ENCODE peak calls at places on chromosome 19, in six cellular contexts. One of them, this sample, is unnamed.

GRCh38 chr19:16581145-16581970 is 9.1 kb upstream of the SLC35E1 start:
- DNase-seq in ACHN: no peak
- DNase-seq in AG09309: no peak
- DNase-seq in progenitor cell of endocrine pancreas: no peak
- DNase-seq in uterus: no peak
- DNase-seq in activated CD4-positive, alpha-beta T cell treated with anti-CD3 and anti-CD28 coated beads for 24 hours: no peak
- DNase-seq in this sample: no peak

GRCh38 chr19:6126335-6126974 is 9.0 kb upstream of the ACSBG2 start:
- DNase-seq in AG09309: no peak
- DNase-seq in ACHN: peak; percentile 72
- DNase-seq in progenitor cell of endocrine pancreas: no peak
- DNase-seq in activated CD4-positive, alpha-beta T cell treated with anti-CD3 and anti-CD28 coated beads for 24 hours: no peak
- DNase-seq in uterus: no peak
- DNase-seq in this sample: peak; percentile 48

GRCh38 chr19:17883627-17884413 is 12.1 kb downstream of the SLC5A5 start:
- DNase-seq in progenitor cell of endocrine pancreas: no peak
- DNase-seq in ACHN: no peak
- DNase-seq in AG09309: no peak
- DNase-seq in activated CD4-positive, alpha-beta T cell treated with anti-CD3 and anti-CD28 coated beads for 24 hours: no peak
- DNase-seq in uterus: no peak
- DNase-seq in this sample: no peak

GRCh38 chr19:49086296-49086695 is 1.0 kb downstream of the SNRNP70 start:
- DNase-seq in uterus: no peak
- DNase-seq in activated CD4-positive, alpha-beta T cell treated with anti-CD3 and anti-CD28 coated beads for 24 hours: no peak
- DNase-seq in ACHN: no peak
- DNase-seq in progenitor cell of endocrine pancreas: no peak
- DNase-seq in AG09309: no peak
- DNase-seq in this sample: no peak

GRCh38 chr19:49490287-49491029 is 3.0 kb downstream of the RPL13A start:
- DNase-seq in activated CD4-positive, alpha-beta T cell treated with anti-CD3 and anti-CD28 coated beads for 24 hours: no peak
- DNase-seq in AG09309: no peak
- DNase-seq in uterus: no peak
- DNase-seq in ACHN: no peak
- DNase-seq in progenitor cell of endocrine pancreas: no peak
- DNase-seq in this sample: no peak

GRCh38 chr19:17348700-17349099 is 11.3 kb downstream of the GTPBP3 start:
- DNase-seq in AG09309: no peak
- DNase-seq in activated CD4-positive, alpha-beta T cell treated with anti-CD3 and anti-CD28 coated beads for 24 hours: no peak
- DNase-seq in uterus: peak; percentile 61
- DNase-seq in progenitor cell of endocrine pancreas: no peak
- DNase-seq in ACHN: peak; percentile 52
- DNase-seq in this sample: peak; percentile 92

GRCh38 chr19:39858541-39858940 is 12.4 kb upstream of the FBL start:
- DNase-seq in progenitor cell of endocrine pancreas: no peak
- DNase-seq in AG09309: no peak
- DNase-seq in ACHN: peak; percentile 6
- DNase-seq in uterus: no peak
- DNase-seq in activated CD4-positive, alpha-beta T cell treated with anti-CD3 and anti-CD28 coated beads for 24 hours: no peak
- DNase-seq in this sample: no peak

GRCh38 chr19:3733549-3734309 is 25.5 kb downstream of the TJP3 start:
- DNase-seq in activated CD4-positive, alpha-beta T cell treated with anti-CD3 and anti-CD28 coated beads for 24 hours: no peak
- DNase-seq in ACHN: no peak
- DNase-seq in progenitor cell of endocrine pancreas: no peak
- DNase-seq in uterus: no peak
- DNase-seq in AG09309: no peak
- DNase-seq in this sample: no peak

GRCh38 chr19:8355631-8356402 is 8.1 kb upstream of the ANGPTL4 start:
- DNase-seq in activated CD4-positive, alpha-beta T cell treated with anti-CD3 and anti-CD28 coated beads for 24 hours: no peak
- DNase-seq in AG09309: peak; percentile 91
- DNase-seq in ACHN: peak; percentile 96
- DNase-seq in progenitor cell of endocrine pancreas: no peak
- DNase-seq in uterus: no peak
- DNase-seq in this sample: peak; percentile 89

GRCh38 chr19:4911314-4911713 is 2.0 kb downstream of the UHRF1 start:
- DNase-seq in activated CD4-positive, alpha-beta T cell treated with anti-CD3 and anti-CD28 coated beads for 24 hours: no peak
- DNase-seq in progenitor cell of endocrine pancreas: no peak
- DNase-seq in AG09309: no peak
- DNase-seq in ACHN: no peak
- DNase-seq in uterus: no peak
- DNase-seq in this sample: no peak

GRCh38 chr19:39413903-39414608 is 1.6 kb downstream of the PLEKHG2 start:
- DNase-seq in progenitor cell of endocrine pancreas: no peak
- DNase-seq in uterus: peak; percentile 47
- DNase-seq in ACHN: no peak
- DNase-seq in AG09309: no peak
- DNase-seq in activated CD4-positive, alpha-beta T cell treated with anti-CD3 and anti-CD28 coated beads for 24 hours: no peak
- DNase-seq in this sample: peak; percentile 45

GRCh38 chr19:12938536-12939291 is at the start of gene CALR:
- DNase-seq in activated CD4-positive, alpha-beta T cell treated with anti-CD3 and anti-CD28 coated beads for 24 hours: no peak
- DNase-seq in ACHN: peak; percentile 26
- DNase-seq in AG09309: no peak
- DNase-seq in progenitor cell of endocrine pancreas: no peak
- DNase-seq in uterus: no peak
- DNase-seq in this sample: no peak

GRCh38 chr19:46963093-46963734 is 56.4 kb upstream of the NPAS1 start:
- DNase-seq in activated CD4-positive, alpha-beta T cell treated with anti-CD3 and anti-CD28 coated beads for 24 hours: no peak
- DNase-seq in progenitor cell of endocrine pancreas: no peak
- DNase-seq in ACHN: no peak
- DNase-seq in uterus: no peak
- DNase-seq in AG09309: peak; percentile 94
- DNase-seq in this sample: peak; percentile 98

GRCh38 chr19:34676697-34677385 is at the start of gene SCGB2B2:
- DNase-seq in AG09309: peak; percentile 24
- DNase-seq in uterus: no peak
- DNase-seq in ACHN: no peak
- DNase-seq in progenitor cell of endocrine pancreas: no peak
- DNase-seq in activated CD4-positive, alpha-beta T cell treated with anti-CD3 and anti-CD28 coated beads for 24 hours: no peak
- DNase-seq in this sample: no peak

GRCh38 chr19:40524655-40525054 is 52.0 kb upstream of the SHKBP1 start:
- DNase-seq in AG09309: no peak
- DNase-seq in activated CD4-positive, alpha-beta T cell treated with anti-CD3 and anti-CD28 coated beads for 24 hours: no peak
- DNase-seq in uterus: no peak
- DNase-seq in ACHN: no peak
- DNase-seq in progenitor cell of endocrine pancreas: no peak
- DNase-seq in this sample: no peak

GRCh38 chr19:34722353-34722752 is 11.7 kb upstream of the ZNF181 start:
- DNase-seq in AG09309: no peak
- DNase-seq in activated CD4-positive, alpha-beta T cell treated with anti-CD3 and anti-CD28 coated beads for 24 hours: no peak
- DNase-seq in progenitor cell of endocrine pancreas: no peak
- DNase-seq in uterus: no peak
- DNase-seq in ACHN: no peak
- DNase-seq in this sample: no peak

GRCh38 chr19:48006762-48007161 is 12.3 kb downstream of the ELSPBP1 start:
- DNase-seq in activated CD4-positive, alpha-beta T cell treated with anti-CD3 and anti-CD28 coated beads for 24 hours: peak; percentile 1
- DNase-seq in progenitor cell of endocrine pancreas: no peak
- DNase-seq in uterus: no peak
- DNase-seq in AG09309: no peak
- DNase-seq in ACHN: no peak
- DNase-seq in this sample: no peak

GRCh38 chr19:52735734-52736133 is 890 bp upstream of the ZNF611 start:
- DNase-seq in activated CD4-positive, alpha-beta T cell treated with anti-CD3 and anti-CD28 coated beads for 24 hours: no peak
- DNase-seq in ACHN: no peak
- DNase-seq in progenitor cell of endocrine pancreas: peak; percentile 36
- DNase-seq in AG09309: no peak
- DNase-seq in uterus: peak; percentile 75
- DNase-seq in this sample: no peak

GRCh38 chr19:14940266-14940665 is 1.0 kb upstream of the OR7C2 start:
- DNase-seq in ACHN: no peak
- DNase-seq in uterus: no peak
- DNase-seq in AG09309: no peak
- DNase-seq in activated CD4-positive, alpha-beta T cell treated with anti-CD3 and anti-CD28 coated beads for 24 hours: no peak
- DNase-seq in progenitor cell of endocrine pancreas: no peak
- DNase-seq in this sample: no peak

GRCh38 chr19:33406521-33407139 is 33.1 kb downstream of the CEBPG start:
- DNase-seq in uterus: peak; percentile 78
- DNase-seq in progenitor cell of endocrine pancreas: peak; percentile 79
- DNase-seq in ACHN: peak; percentile 40
- DNase-seq in activated CD4-positive, alpha-beta T cell treated with anti-CD3 and anti-CD28 coated beads for 24 hours: peak; percentile 65
- DNase-seq in AG09309: no peak
- DNase-seq in this sample: peak; percentile 75

GRCh38 chr19:33350538-33351309 is 22.8 kb upstream of the CEBPG start:
- DNase-seq in AG09309: peak; percentile 47
- DNase-seq in progenitor cell of endocrine pancreas: no peak
- DNase-seq in activated CD4-positive, alpha-beta T cell treated with anti-CD3 and anti-CD28 coated beads for 24 hours: no peak
- DNase-seq in ACHN: no peak
- DNase-seq in uterus: peak; percentile 53
- DNase-seq in this sample: no peak

GRCh38 chr19:56149656-56150038 is 8.6 kb downstream of the ZNF444 start:
- DNase-seq in activated CD4-positive, alpha-beta T cell treated with anti-CD3 and anti-CD28 coated beads for 24 hours: no peak
- DNase-seq in AG09309: no peak
- DNase-seq in uterus: no peak
- DNase-seq in progenitor cell of endocrine pancreas: no peak
- DNase-seq in ACHN: no peak
- DNase-seq in this sample: no peak

GRCh38 chr19:32719611-32720059 is at the start of gene TDRD12:
- DNase-seq in ACHN: no peak
- DNase-seq in activated CD4-positive, alpha-beta T cell treated with anti-CD3 and anti-CD28 coated beads for 24 hours: no peak
- DNase-seq in uterus: no peak
- DNase-seq in AG09309: no peak
- DNase-seq in progenitor cell of endocrine pancreas: no peak
- DNase-seq in this sample: no peak

GRCh38 chr19:16030964-16031871 is 45.1 kb upstream of the TPM4 start:
- DNase-seq in uterus: no peak
- DNase-seq in activated CD4-positive, alpha-beta T cell treated with anti-CD3 and anti-CD28 coated beads for 24 hours: no peak
- DNase-seq in AG09309: no peak
- DNase-seq in ACHN: no peak
- DNase-seq in progenitor cell of endocrine pancreas: no peak
- DNase-seq in this sample: no peak

GRCh38 chr19:2793126-2793525 is 7.8 kb downstream of the THOP1 start:
- DNase-seq in uterus: no peak
- DNase-seq in activated CD4-positive, alpha-beta T cell treated with anti-CD3 and anti-CD28 coated beads for 24 hours: no peak
- DNase-seq in AG09309: no peak
- DNase-seq in progenitor cell of endocrine pancreas: no peak
- DNase-seq in ACHN: no peak
- DNase-seq in this sample: no peak

GRCh38 chr19:38869836-38870607 is 8.1 kb downstream of the RINL start:
- DNase-seq in AG09309: no peak
- DNase-seq in uterus: peak; percentile 81
- DNase-seq in progenitor cell of endocrine pancreas: peak; percentile 76
- DNase-seq in activated CD4-positive, alpha-beta T cell treated with anti-CD3 and anti-CD28 coated beads for 24 hours: peak; percentile 84
- DNase-seq in ACHN: peak; percentile 69
- DNase-seq in this sample: peak; percentile 69

GRCh38 chr19:35557539-35558399 is 5.7 kb downstream of the ATP4A start:
- DNase-seq in uterus: peak; percentile 44
- DNase-seq in AG09309: no peak
- DNase-seq in activated CD4-positive, alpha-beta T cell treated with anti-CD3 and anti-CD28 coated beads for 24 hours: no peak
- DNase-seq in progenitor cell of endocrine pancreas: peak; percentile 73
- DNase-seq in ACHN: no peak
- DNase-seq in this sample: no peak

GRCh38 chr19:18157465-18158063 is 4.6 kb downstream of the PIK3R2 start:
- DNase-seq in AG09309: no peak
- DNase-seq in uterus: no peak
- DNase-seq in activated CD4-positive, alpha-beta T cell treated with anti-CD3 and anti-CD28 coated beads for 24 hours: no peak
- DNase-seq in ACHN: no peak
- DNase-seq in progenitor cell of endocrine pancreas: no peak
- DNase-seq in this sample: no peak

GRCh38 chr19:7658219-7658686 is 10.6 kb upstream of the RETN start:
- DNase-seq in uterus: no peak
- DNase-seq in activated CD4-positive, alpha-beta T cell treated with anti-CD3 and anti-CD28 coated beads for 24 hours: no peak
- DNase-seq in progenitor cell of endocrine pancreas: no peak
- DNase-seq in ACHN: no peak
- DNase-seq in AG09309: no peak
- DNase-seq in this sample: no peak